ENCODE peak calls at places on chromosomes 1 and 21, in seven cellular contexts. One of them, this sample, is unnamed.

GRCh38 chr1:36156329-36157114 is 562 bp downstream of the MAP7D1 start:
- DNase-seq in neural progenitor cell: peak; percentile 95
- DNase-seq in neural crest cell: peak; percentile 74
- DNase-seq in thoracic aorta: no peak
- DNase-seq in fibroblast of villous mesenchyme: peak; percentile 68
- DNase-seq in HFF-Myc: no peak
- DNase-seq in lower leg skin: peak; percentile 54
- DNase-seq in this sample: peak; percentile 73

GRCh38 chr1:229841230-229841629 is 215.2 kb downstream of the URB2 start:
- DNase-seq in neural progenitor cell: no peak
- DNase-seq in neural crest cell: no peak
- DNase-seq in thoracic aorta: no peak
- DNase-seq in fibroblast of villous mesenchyme: no peak
- DNase-seq in HFF-Myc: no peak
- DNase-seq in lower leg skin: peak; percentile 31
- DNase-seq in this sample: peak; percentile 19

GRCh38 chr1:244046907-244047738 is 4.0 kb upstream of the ZBTB18 start:
- DNase-seq in neural progenitor cell: no peak
- DNase-seq in neural crest cell: no peak
- DNase-seq in thoracic aorta: no peak
- DNase-seq in fibroblast of villous mesenchyme: peak; percentile 13
- DNase-seq in HFF-Myc: no peak
- DNase-seq in lower leg skin: no peak
- DNase-seq in this sample: peak; percentile 29

GRCh38 chr1:204070895-204071294 is 2.0 kb upstream of the SOX13 start:
- DNase-seq in neural progenitor cell: no peak
- DNase-seq in neural crest cell: no peak
- DNase-seq in thoracic aorta: no peak
- DNase-seq in fibroblast of villous mesenchyme: no peak
- DNase-seq in HFF-Myc: no peak
- DNase-seq in lower leg skin: no peak
- DNase-seq in this sample: no peak

GRCh38 chr21:42593007-42593814 is 60.2 kb upstream of the PDE9A start:
- DNase-seq in neural progenitor cell: peak; percentile 90
- DNase-seq in neural crest cell: peak; percentile 64
- DNase-seq in thoracic aorta: no peak
- DNase-seq in fibroblast of villous mesenchyme: peak; percentile 59
- DNase-seq in HFF-Myc: no peak
- DNase-seq in lower leg skin: peak; percentile 37
- DNase-seq in this sample: peak; percentile 65

GRCh38 chr1:147851149-147851548 is 51.4 kb upstream of the GJA8 start:
- DNase-seq in neural progenitor cell: no peak
- DNase-seq in neural crest cell: no peak
- DNase-seq in thoracic aorta: no peak
- DNase-seq in fibroblast of villous mesenchyme: no peak
- DNase-seq in HFF-Myc: no peak
- DNase-seq in lower leg skin: no peak
- DNase-seq in this sample: peak; percentile 39

GRCh38 chr1:34115233-34115632 is 49.8 kb downstream of the CSMD2 start:
- DNase-seq in neural progenitor cell: no peak
- DNase-seq in neural crest cell: no peak
- DNase-seq in thoracic aorta: no peak
- DNase-seq in fibroblast of villous mesenchyme: no peak
- DNase-seq in HFF-Myc: no peak
- DNase-seq in lower leg skin: no peak
- DNase-seq in this sample: no peak

GRCh38 chr1:68225781-68226180 is 6.5 kb downstream of the WLS start:
- DNase-seq in neural progenitor cell: no peak
- DNase-seq in neural crest cell: no peak
- DNase-seq in thoracic aorta: no peak
- DNase-seq in fibroblast of villous mesenchyme: no peak
- DNase-seq in HFF-Myc: no peak
- DNase-seq in lower leg skin: no peak
- DNase-seq in this sample: peak; percentile 35

GRCh38 chr1:3453203-3453761 is 1.2 kb upstream of the ARHGEF16 start:
- DNase-seq in neural progenitor cell: peak; percentile 86
- DNase-seq in neural crest cell: peak; percentile 92
- DNase-seq in thoracic aorta: no peak
- DNase-seq in fibroblast of villous mesenchyme: peak; percentile 52
- DNase-seq in HFF-Myc: no peak
- DNase-seq in lower leg skin: peak; percentile 59
- DNase-seq in this sample: peak; percentile 66

GRCh38 chr1:225537554-225538251 is 109.9 kb upstream of the LBR start:
- DNase-seq in neural progenitor cell: no peak
- DNase-seq in neural crest cell: no peak
- DNase-seq in thoracic aorta: no peak
- DNase-seq in fibroblast of villous mesenchyme: no peak
- DNase-seq in HFF-Myc: no peak
- DNase-seq in lower leg skin: no peak
- DNase-seq in this sample: no peak

GRCh38 chr1:180256353-180257027 is 26.4 kb downstream of the LHX4 start:
- DNase-seq in neural progenitor cell: no peak
- DNase-seq in neural crest cell: no peak
- DNase-seq in thoracic aorta: no peak
- DNase-seq in fibroblast of villous mesenchyme: no peak
- DNase-seq in HFF-Myc: no peak
- DNase-seq in lower leg skin: no peak
- DNase-seq in this sample: no peak

GRCh38 chr1:210726621-210727020 is 397.9 kb downstream of the HHAT start:
- DNase-seq in neural progenitor cell: peak; percentile 85
- DNase-seq in neural crest cell: peak; percentile 44
- DNase-seq in thoracic aorta: no peak
- DNase-seq in fibroblast of villous mesenchyme: peak; percentile 16
- DNase-seq in HFF-Myc: peak; percentile 4
- DNase-seq in lower leg skin: no peak
- DNase-seq in this sample: peak; percentile 0

GRCh38 chr1:118785246-118785645 is 202.9 kb downstream of the TBX15 start:
- DNase-seq in neural progenitor cell: peak; percentile 4
- DNase-seq in neural crest cell: no peak
- DNase-seq in thoracic aorta: no peak
- DNase-seq in fibroblast of villous mesenchyme: no peak
- DNase-seq in HFF-Myc: no peak
- DNase-seq in lower leg skin: no peak
- DNase-seq in this sample: no peak

GRCh38 chr1:86687595-86687994 is 16.8 kb upstream of the SH3GLB1 start:
- DNase-seq in neural progenitor cell: no peak
- DNase-seq in neural crest cell: no peak
- DNase-seq in thoracic aorta: no peak
- DNase-seq in fibroblast of villous mesenchyme: peak; percentile 14
- DNase-seq in HFF-Myc: no peak
- DNase-seq in lower leg skin: no peak
- DNase-seq in this sample: peak; percentile 40

GRCh38 chr1:55129194-55129728 is 85.9 kb downstream of the USP24 start:
- DNase-seq in neural progenitor cell: no peak
- DNase-seq in neural crest cell: no peak
- DNase-seq in thoracic aorta: peak; percentile 30
- DNase-seq in fibroblast of villous mesenchyme: peak; percentile 43
- DNase-seq in HFF-Myc: no peak
- DNase-seq in lower leg skin: peak; percentile 20
- DNase-seq in this sample: peak; percentile 87

GRCh38 chr1:119332626-119333025 is 36.0 kb upstream of the HAO2 start:
- DNase-seq in neural progenitor cell: no peak
- DNase-seq in neural crest cell: no peak
- DNase-seq in thoracic aorta: no peak
- DNase-seq in fibroblast of villous mesenchyme: no peak
- DNase-seq in HFF-Myc: no peak
- DNase-seq in lower leg skin: no peak
- DNase-seq in this sample: no peak

GRCh38 chr1:64295566-64295965 is 92.1 kb downstream of the UBE2U start:
- DNase-seq in neural progenitor cell: no peak
- DNase-seq in neural crest cell: no peak
- DNase-seq in thoracic aorta: no peak
- DNase-seq in fibroblast of villous mesenchyme: peak; percentile 13
- DNase-seq in HFF-Myc: no peak
- DNase-seq in lower leg skin: no peak
- DNase-seq in this sample: no peak

GRCh38 chr1:246622035-246622652 is 55.9 kb downstream of the CNST start:
- DNase-seq in neural progenitor cell: no peak
- DNase-seq in neural crest cell: no peak
- DNase-seq in thoracic aorta: no peak
- DNase-seq in fibroblast of villous mesenchyme: no peak
- DNase-seq in HFF-Myc: no peak
- DNase-seq in lower leg skin: no peak
- DNase-seq in this sample: no peak

GRCh38 chr21:37073417-37074194 is 552 bp downstream of the TTC3 start:
- DNase-seq in neural progenitor cell: peak; percentile 46
- DNase-seq in neural crest cell: no peak
- DNase-seq in thoracic aorta: peak; percentile 29
- DNase-seq in fibroblast of villous mesenchyme: peak; percentile 61
- DNase-seq in HFF-Myc: no peak
- DNase-seq in lower leg skin: peak; percentile 56
- DNase-seq in this sample: peak; percentile 48

GRCh38 chr1:79519084-79519760 is 512.7 kb upstream of the ADGRL4 start:
- DNase-seq in neural progenitor cell: no peak
- DNase-seq in neural crest cell: no peak
- DNase-seq in thoracic aorta: no peak
- DNase-seq in fibroblast of villous mesenchyme: no peak
- DNase-seq in HFF-Myc: no peak
- DNase-seq in lower leg skin: no peak
- DNase-seq in this sample: no peak

GRCh38 chr1:194289569-194290266 is 1103.3 kb upstream of the B3GALT2 start:
- DNase-seq in neural progenitor cell: no peak
- DNase-seq in neural crest cell: no peak
- DNase-seq in thoracic aorta: no peak
- DNase-seq in fibroblast of villous mesenchyme: no peak
- DNase-seq in HFF-Myc: no peak
- DNase-seq in lower leg skin: no peak
- DNase-seq in this sample: no peak

GRCh38 chr1:89088597-89088996 is 23.6 kb upstream of the GBP1 start:
- DNase-seq in neural progenitor cell: no peak
- DNase-seq in neural crest cell: no peak
- DNase-seq in thoracic aorta: no peak
- DNase-seq in fibroblast of villous mesenchyme: peak; percentile 7
- DNase-seq in HFF-Myc: no peak
- DNase-seq in lower leg skin: no peak
- DNase-seq in this sample: no peak

GRCh38 chr1:117171900-117172501 is 38.7 kb downstream of the VTCN1 start:
- DNase-seq in neural progenitor cell: peak; percentile 92
- DNase-seq in neural crest cell: peak; percentile 57
- DNase-seq in thoracic aorta: no peak
- DNase-seq in fibroblast of villous mesenchyme: peak; percentile 70
- DNase-seq in HFF-Myc: no peak
- DNase-seq in lower leg skin: no peak
- DNase-seq in this sample: peak; percentile 89

GRCh38 chr1:169776440-169776839 is 18.3 kb downstream of the METTL18 start:
- DNase-seq in neural progenitor cell: no peak
- DNase-seq in neural crest cell: no peak
- DNase-seq in thoracic aorta: no peak
- DNase-seq in fibroblast of villous mesenchyme: no peak
- DNase-seq in HFF-Myc: no peak
- DNase-seq in lower leg skin: no peak
- DNase-seq in this sample: no peak

GRCh38 chr21:43703068-43703880 is 15.7 kb upstream of the PDXK start:
- DNase-seq in neural progenitor cell: peak; percentile 59
- DNase-seq in neural crest cell: peak; percentile 33
- DNase-seq in thoracic aorta: no peak
- DNase-seq in fibroblast of villous mesenchyme: peak; percentile 62
- DNase-seq in HFF-Myc: peak; percentile 56
- DNase-seq in lower leg skin: no peak
- DNase-seq in this sample: peak; percentile 88

GRCh38 chr1:205950280-205950679 is 7.0 kb upstream of the SLC26A9 start:
- DNase-seq in neural progenitor cell: no peak
- DNase-seq in neural crest cell: no peak
- DNase-seq in thoracic aorta: no peak
- DNase-seq in fibroblast of villous mesenchyme: no peak
- DNase-seq in HFF-Myc: no peak
- DNase-seq in lower leg skin: peak; percentile 70
- DNase-seq in this sample: peak; percentile 63

GRCh38 chr1:160098852-160099647 is 631 bp upstream of the IGSF8 start:
- DNase-seq in neural progenitor cell: peak; percentile 97
- DNase-seq in neural crest cell: peak; percentile 93
- DNase-seq in thoracic aorta: peak; percentile 88
- DNase-seq in fibroblast of villous mesenchyme: peak; percentile 93
- DNase-seq in HFF-Myc: peak; percentile 56
- DNase-seq in lower leg skin: peak; percentile 96
- DNase-seq in this sample: peak; percentile 96

GRCh38 chr1:145901312-145902021 is 8.4 kb downstream of the ITGA10 start:
- DNase-seq in neural progenitor cell: peak; percentile 11
- DNase-seq in neural crest cell: no peak
- DNase-seq in thoracic aorta: no peak
- DNase-seq in fibroblast of villous mesenchyme: no peak
- DNase-seq in HFF-Myc: no peak
- DNase-seq in lower leg skin: no peak
- DNase-seq in this sample: no peak
- TF ChIP-seq CTCF in neural progenitor cell: peak; percentile 11
- TF ChIP-seq CTCF in neural crest cell: no peak
- TF ChIP-seq CTCF in thoracic aorta: no peak
- TF ChIP-seq CTCF in fibroblast of villous mesenchyme: no peak
- TF ChIP-seq CTCF in HFF-Myc: peak; percentile 4
- TF ChIP-seq CTCF in lower leg skin: no peak
- TF ChIP-seq CTCF in this sample: no peak

GRCh38 chr1:207893737-207894582 is 17.0 kb downstream of the CD34 start:
- DNase-seq in neural progenitor cell: no peak
- DNase-seq in neural crest cell: no peak
- DNase-seq in thoracic aorta: no peak
- DNase-seq in fibroblast of villous mesenchyme: no peak
- DNase-seq in HFF-Myc: no peak
- DNase-seq in lower leg skin: no peak
- DNase-seq in this sample: no peak
- TF ChIP-seq CTCF in neural progenitor cell: no peak
- TF ChIP-seq CTCF in neural crest cell: no peak
- TF ChIP-seq CTCF in thoracic aorta: no peak
- TF ChIP-seq CTCF in fibroblast of villous mesenchyme: no peak
- TF ChIP-seq CTCF in HFF-Myc: no peak
- TF ChIP-seq CTCF in lower leg skin: no peak
- TF ChIP-seq CTCF in this sample: no peak

GRCh38 chr1:28886731-28887417 is 27.5 kb upstream of the EPB41 start:
- DNase-seq in neural progenitor cell: peak; percentile 91
- DNase-seq in neural crest cell: peak; percentile 66
- DNase-seq in thoracic aorta: peak; percentile 48
- DNase-seq in fibroblast of villous mesenchyme: peak; percentile 60
- DNase-seq in HFF-Myc: no peak
- DNase-seq in lower leg skin: peak; percentile 76
- DNase-seq in this sample: peak; percentile 45
- TF ChIP-seq CTCF in neural progenitor cell: no peak
- TF ChIP-seq CTCF in neural crest cell: no peak
- TF ChIP-seq CTCF in thoracic aorta: no peak
- TF ChIP-seq CTCF in fibroblast of villous mesenchyme: no peak
- TF ChIP-seq CTCF in HFF-Myc: no peak
- TF ChIP-seq CTCF in lower leg skin: no peak
- TF ChIP-seq CTCF in this sample: no peak

DNA sequence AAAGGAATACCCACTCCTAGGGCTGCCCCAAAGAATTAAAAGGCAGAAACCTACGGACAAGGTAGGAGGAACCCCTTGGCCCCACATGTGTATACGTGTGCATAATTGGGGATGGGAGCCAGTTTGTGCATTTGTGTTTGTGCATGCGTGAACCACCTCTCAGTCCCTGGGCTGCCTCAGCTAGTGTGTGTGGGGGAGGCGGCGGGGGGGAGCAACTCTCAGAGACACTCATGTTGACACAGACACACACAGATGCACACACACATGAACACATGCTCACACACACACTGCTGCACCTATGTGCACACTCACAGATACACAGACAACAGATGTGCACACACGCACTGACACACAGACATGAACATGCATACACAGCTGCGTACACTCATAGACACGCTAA is 5.1 kb downstream of the LDLRAD1 start:
- DNase-seq in neural progenitor cell: no peak
- DNase-seq in neural crest cell: no peak
- DNase-seq in thoracic aorta: no peak
- DNase-seq in fibroblast of villous mesenchyme: no peak
- DNase-seq in HFF-Myc: no peak
- DNase-seq in lower leg skin: no peak
- DNase-seq in this sample: no peak
- TF ChIP-seq CTCF in neural progenitor cell: no peak
- TF ChIP-seq CTCF in neural crest cell: no peak
- TF ChIP-seq CTCF in thoracic aorta: no peak
- TF ChIP-seq CTCF in fibroblast of villous mesenchyme: no peak
- TF ChIP-seq CTCF in HFF-Myc: no peak
- TF ChIP-seq CTCF in lower leg skin: no peak
- TF ChIP-seq CTCF in this sample: no peak

This sample was measured in cardiac fibroblast.